ENCODE peak calls at places on chromosomes 4 and X, in four cellular contexts. R is AG04450, M is left ventricle myocardium superior, W is stomach. K is an unnamed sample.

GRCh38 chrX:46251755-46252154 is 293.5 kb downstream of the ZNF674 start:
- DNase-seq in W (no peak), R (no peak), M (no peak), K (no peak)

GRCh38 chr4:106868381-106869035 is 167.6 kb downstream of the DKK2 start:
- DNase-seq in R (no peak), M (no peak), W (no peak), K (no peak)

GRCh38 chrX:22396408-22396807 is 123.7 kb downstream of the CBLL2 start:
- DNase-seq in W (no peak), R (no peak), M (no peak), K (no peak)

GRCh38 chrX:31178769-31179125 is 106.9 kb upstream of the FTHL17 start:
- DNase-seq in W (no peak), R (no peak), M (no peak), K (no peak)

GRCh38 chr4:98284640-98285046 is 23.5 kb downstream of the RAP1GDS1 start:
- DNase-seq in M (no peak), W (no peak), R (no peak), K (no peak)

GRCh38 chr4:65661469-65661868 is 8.8 kb downstream of the EPHA5 start:
- DNase-seq in M (no peak), R (no peak), W (peak), K (no peak)

GRCh38 chrX:38600089-38600755 is 38.9 kb downstream of the TSPAN7 start:
- DNase-seq in R (no peak), M (no peak), W (no peak), K (no peak)

GRCh38 chr4:183729430-183730328 is 70.6 kb downstream of the TRAPPC11 start:
- DNase-seq in M (no peak), R (no peak), W (no peak), K (no peak)

GRCh38 chr4:120922390-120923200 is at the start of gene PRDM5:
- DNase-seq in R (no peak), W (peak), M (peak), K (peak)

GRCh38 chr4:159160242-159160641 is 57.4 kb downstream of the RAPGEF2 start:
- DNase-seq in W (no peak), M (no peak), R (no peak), K (no peak)